ENCODE peak calls at places on chromosome 19, in six cellular contexts. One of them, this sample, is unnamed.

GRCh38 chr19:2239771-2240770 is 3.4 kb downstream of the SF3A2 start:
- DNase-seq in mucosa of descending colon: no peak
- DNase-seq in RPMI7951: peak
- DNase-seq in AG08396: no peak
- DNase-seq in stimulated activated CD4-positive, alpha-beta T cell treated with anti-CD3 and anti-CD28 coated beads, Interleukin-1b, Interleukin-23, amount 100 ng/mL, for 24 hours: no peak
- DNase-seq in non-pigmented ciliary epithelial cell: peak
- DNase-seq in this sample: no peak

GRCh38 chr19:19458110-19458816 is 52.8 kb downstream of the GATAD2A start:
- DNase-seq in RPMI7951: no peak
- DNase-seq in AG08396: no peak
- DNase-seq in stimulated activated CD4-positive, alpha-beta T cell treated with anti-CD3 and anti-CD28 coated beads, Interleukin-1b, Interleukin-23, amount 100 ng/mL, for 24 hours: no peak
- DNase-seq in non-pigmented ciliary epithelial cell: no peak
- DNase-seq in mucosa of descending colon: no peak
- DNase-seq in this sample: no peak

GRCh38 chr19:28468701-28469459 is 744.1 kb downstream of the UQCRFS1 start:
- DNase-seq in stimulated activated CD4-positive, alpha-beta T cell treated with anti-CD3 and anti-CD28 coated beads, Interleukin-1b, Interleukin-23, amount 100 ng/mL, for 24 hours: no peak
- DNase-seq in RPMI7951: peak
- DNase-seq in mucosa of descending colon: peak
- DNase-seq in AG08396: peak
- DNase-seq in non-pigmented ciliary epithelial cell: no peak
- DNase-seq in this sample: no peak

GRCh38 chr19:39434123-39435076 is 1.3 kb downstream of the RPS16 start:
- DNase-seq in AG08396: no peak
- DNase-seq in mucosa of descending colon: no peak
- DNase-seq in RPMI7951: no peak
- DNase-seq in stimulated activated CD4-positive, alpha-beta T cell treated with anti-CD3 and anti-CD28 coated beads, Interleukin-1b, Interleukin-23, amount 100 ng/mL, for 24 hours: no peak
- DNase-seq in non-pigmented ciliary epithelial cell: no peak
- DNase-seq in this sample: no peak

GRCh38 chr19:48194041-48194871 is 23.8 kb downstream of the ZSWIM9 start:
- DNase-seq in stimulated activated CD4-positive, alpha-beta T cell treated with anti-CD3 and anti-CD28 coated beads, Interleukin-1b, Interleukin-23, amount 100 ng/mL, for 24 hours: no peak
- DNase-seq in RPMI7951: no peak
- DNase-seq in mucosa of descending colon: peak
- DNase-seq in non-pigmented ciliary epithelial cell: no peak
- DNase-seq in AG08396: peak
- DNase-seq in this sample: no peak

GRCh38 chr19:4064073-4064550 is 2.6 kb downstream of the ZBTB7A start:
- DNase-seq in non-pigmented ciliary epithelial cell: no peak
- DNase-seq in mucosa of descending colon: peak
- DNase-seq in AG08396: no peak
- DNase-seq in RPMI7951: peak
- DNase-seq in stimulated activated CD4-positive, alpha-beta T cell treated with anti-CD3 and anti-CD28 coated beads, Interleukin-1b, Interleukin-23, amount 100 ng/mL, for 24 hours: no peak
- DNase-seq in this sample: no peak

GRCh38 chr19:50207730-50208129 is 4.3 kb downstream of the MYH14 start:
- DNase-seq in mucosa of descending colon: no peak
- DNase-seq in AG08396: no peak
- DNase-seq in non-pigmented ciliary epithelial cell: no peak
- DNase-seq in stimulated activated CD4-positive, alpha-beta T cell treated with anti-CD3 and anti-CD28 coated beads, Interleukin-1b, Interleukin-23, amount 100 ng/mL, for 24 hours: no peak
- DNase-seq in RPMI7951: no peak
- DNase-seq in this sample: no peak

GRCh38 chr19:756821-757688 is 6.1 kb downstream of the MISP start:
- DNase-seq in non-pigmented ciliary epithelial cell: no peak
- DNase-seq in RPMI7951: no peak
- DNase-seq in mucosa of descending colon: no peak
- DNase-seq in AG08396: no peak
- DNase-seq in stimulated activated CD4-positive, alpha-beta T cell treated with anti-CD3 and anti-CD28 coated beads, Interleukin-1b, Interleukin-23, amount 100 ng/mL, for 24 hours: no peak
- DNase-seq in this sample: no peak

GRCh38 chr19:35637165-35637564 is 4.4 kb upstream of the ETV2 start:
- DNase-seq in stimulated activated CD4-positive, alpha-beta T cell treated with anti-CD3 and anti-CD28 coated beads, Interleukin-1b, Interleukin-23, amount 100 ng/mL, for 24 hours: no peak
- DNase-seq in mucosa of descending colon: no peak
- DNase-seq in AG08396: no peak
- DNase-seq in RPMI7951: no peak
- DNase-seq in non-pigmented ciliary epithelial cell: no peak
- DNase-seq in this sample: no peak

GRCh38 chr19:41936416-41936850 is 8.2 kb upstream of the ERFL start:
- DNase-seq in stimulated activated CD4-positive, alpha-beta T cell treated with anti-CD3 and anti-CD28 coated beads, Interleukin-1b, Interleukin-23, amount 100 ng/mL, for 24 hours: no peak
- DNase-seq in non-pigmented ciliary epithelial cell: no peak
- DNase-seq in RPMI7951: no peak
- DNase-seq in AG08396: no peak
- DNase-seq in mucosa of descending colon: no peak
- DNase-seq in this sample: no peak

GRCh38 chr19:55472463-55472862 is 4.0 kb upstream of the ZNF628 start:
- DNase-seq in mucosa of descending colon: no peak
- DNase-seq in AG08396: peak
- DNase-seq in RPMI7951: peak
- DNase-seq in non-pigmented ciliary epithelial cell: no peak
- DNase-seq in stimulated activated CD4-positive, alpha-beta T cell treated with anti-CD3 and anti-CD28 coated beads, Interleukin-1b, Interleukin-23, amount 100 ng/mL, for 24 hours: no peak
- DNase-seq in this sample: no peak

GRCh38 chr19:9865732-9866627 is 30.9 kb downstream of the PIN1 start:
- DNase-seq in non-pigmented ciliary epithelial cell: no peak
- DNase-seq in RPMI7951: no peak
- DNase-seq in stimulated activated CD4-positive, alpha-beta T cell treated with anti-CD3 and anti-CD28 coated beads, Interleukin-1b, Interleukin-23, amount 100 ng/mL, for 24 hours: no peak
- DNase-seq in mucosa of descending colon: peak
- DNase-seq in AG08396: no peak
- DNase-seq in this sample: no peak

GRCh38 chr19:41744850-41745249 is 10.5 kb upstream of the CEACAM6 start:
- DNase-seq in mucosa of descending colon: peak
- DNase-seq in RPMI7951: no peak
- DNase-seq in AG08396: no peak
- DNase-seq in stimulated activated CD4-positive, alpha-beta T cell treated with anti-CD3 and anti-CD28 coated beads, Interleukin-1b, Interleukin-23, amount 100 ng/mL, for 24 hours: no peak
- DNase-seq in non-pigmented ciliary epithelial cell: no peak
- DNase-seq in this sample: no peak

GRCh38 chr19:35719402-35720162 is 1.8 kb downstream of the KMT2B start:
- DNase-seq in non-pigmented ciliary epithelial cell: no peak
- DNase-seq in stimulated activated CD4-positive, alpha-beta T cell treated with anti-CD3 and anti-CD28 coated beads, Interleukin-1b, Interleukin-23, amount 100 ng/mL, for 24 hours: no peak
- DNase-seq in mucosa of descending colon: no peak
- DNase-seq in AG08396: no peak
- DNase-seq in RPMI7951: no peak
- DNase-seq in this sample: no peak

GRCh38 chr19:43290568-43291359 is 21.4 kb upstream of the PSG9 start:
- DNase-seq in non-pigmented ciliary epithelial cell: no peak
- DNase-seq in mucosa of descending colon: peak
- DNase-seq in RPMI7951: peak
- DNase-seq in AG08396: no peak
- DNase-seq in stimulated activated CD4-positive, alpha-beta T cell treated with anti-CD3 and anti-CD28 coated beads, Interleukin-1b, Interleukin-23, amount 100 ng/mL, for 24 hours: no peak
- DNase-seq in this sample: no peak

GRCh38 chr19:15621801-15622200 is 6.8 kb downstream of the CYP4F8 start:
- DNase-seq in mucosa of descending colon: no peak
- DNase-seq in AG08396: no peak
- DNase-seq in RPMI7951: no peak
- DNase-seq in non-pigmented ciliary epithelial cell: no peak
- DNase-seq in stimulated activated CD4-positive, alpha-beta T cell treated with anti-CD3 and anti-CD28 coated beads, Interleukin-1b, Interleukin-23, amount 100 ng/mL, for 24 hours: no peak
- DNase-seq in this sample: no peak

GRCh38 chr19:4717191-4717965 is 6.3 kb downstream of the DPP9 start:
- DNase-seq in RPMI7951: peak
- DNase-seq in AG08396: no peak
- DNase-seq in mucosa of descending colon: no peak
- DNase-seq in stimulated activated CD4-positive, alpha-beta T cell treated with anti-CD3 and anti-CD28 coated beads, Interleukin-1b, Interleukin-23, amount 100 ng/mL, for 24 hours: no peak
- DNase-seq in non-pigmented ciliary epithelial cell: peak
- DNase-seq in this sample: no peak

GRCh38 chr19:29378543-29379105 is 147.2 kb upstream of the VSTM2B start:
- DNase-seq in stimulated activated CD4-positive, alpha-beta T cell treated with anti-CD3 and anti-CD28 coated beads, Interleukin-1b, Interleukin-23, amount 100 ng/mL, for 24 hours: no peak
- DNase-seq in AG08396: no peak
- DNase-seq in mucosa of descending colon: no peak
- DNase-seq in non-pigmented ciliary epithelial cell: no peak
- DNase-seq in RPMI7951: no peak
- DNase-seq in this sample: no peak

GRCh38 chr19:58353717-58354477 is 605 bp upstream of the A1BG start:
- DNase-seq in AG08396: no peak
- DNase-seq in stimulated activated CD4-positive, alpha-beta T cell treated with anti-CD3 and anti-CD28 coated beads, Interleukin-1b, Interleukin-23, amount 100 ng/mL, for 24 hours: no peak
- DNase-seq in mucosa of descending colon: no peak
- DNase-seq in RPMI7951: no peak
- DNase-seq in non-pigmented ciliary epithelial cell: no peak
- DNase-seq in this sample: no peak

GRCh38 chr19:4327877-4328242 is 10.8 kb downstream of the STAP2 start:
- DNase-seq in RPMI7951: no peak
- DNase-seq in mucosa of descending colon: no peak
- DNase-seq in AG08396: no peak
- DNase-seq in stimulated activated CD4-positive, alpha-beta T cell treated with anti-CD3 and anti-CD28 coated beads, Interleukin-1b, Interleukin-23, amount 100 ng/mL, for 24 hours: no peak
- DNase-seq in non-pigmented ciliary epithelial cell: no peak
- DNase-seq in this sample: no peak

GRCh38 chr19:30226464-30227070 is 145.6 kb upstream of the ZNF536 start:
- DNase-seq in AG08396: peak
- DNase-seq in mucosa of descending colon: peak
- DNase-seq in non-pigmented ciliary epithelial cell: no peak
- DNase-seq in stimulated activated CD4-positive, alpha-beta T cell treated with anti-CD3 and anti-CD28 coated beads, Interleukin-1b, Interleukin-23, amount 100 ng/mL, for 24 hours: no peak
- DNase-seq in RPMI7951: no peak
- DNase-seq in this sample: no peak

GRCh38 chr19:45972944-45973525 is 630 bp downstream of the NOVA2 start:
- DNase-seq in AG08396: no peak
- DNase-seq in mucosa of descending colon: no peak
- DNase-seq in RPMI7951: no peak
- DNase-seq in non-pigmented ciliary epithelial cell: no peak
- DNase-seq in stimulated activated CD4-positive, alpha-beta T cell treated with anti-CD3 and anti-CD28 coated beads, Interleukin-1b, Interleukin-23, amount 100 ng/mL, for 24 hours: no peak
- DNase-seq in this sample: no peak

GRCh38 chr19:16355293-16356043 is 30.8 kb downstream of the KLF2 start:
- DNase-seq in RPMI7951: peak
- DNase-seq in stimulated activated CD4-positive, alpha-beta T cell treated with anti-CD3 and anti-CD28 coated beads, Interleukin-1b, Interleukin-23, amount 100 ng/mL, for 24 hours: no peak
- DNase-seq in mucosa of descending colon: no peak
- DNase-seq in non-pigmented ciliary epithelial cell: no peak
- DNase-seq in AG08396: no peak
- DNase-seq in this sample: peak

GRCh38 chr19:12932392-12933286 is 872 bp downstream of the FARSA start:
- DNase-seq in AG08396: no peak
- DNase-seq in non-pigmented ciliary epithelial cell: no peak
- DNase-seq in RPMI7951: no peak
- DNase-seq in stimulated activated CD4-positive, alpha-beta T cell treated with anti-CD3 and anti-CD28 coated beads, Interleukin-1b, Interleukin-23, amount 100 ng/mL, for 24 hours: no peak
- DNase-seq in mucosa of descending colon: no peak
- DNase-seq in this sample: no peak

GRCh38 chr19:38542040-38542439 is 75.7 kb downstream of the MAP4K1 start:
- DNase-seq in RPMI7951: no peak
- DNase-seq in mucosa of descending colon: no peak
- DNase-seq in non-pigmented ciliary epithelial cell: no peak
- DNase-seq in AG08396: no peak
- DNase-seq in stimulated activated CD4-positive, alpha-beta T cell treated with anti-CD3 and anti-CD28 coated beads, Interleukin-1b, Interleukin-23, amount 100 ng/mL, for 24 hours: no peak
- DNase-seq in this sample: no peak

GRCh38 chr19:40266111-40266510 is 19.0 kb downstream of the AKT2 start:
- DNase-seq in RPMI7951: no peak
- DNase-seq in AG08396: no peak
- DNase-seq in stimulated activated CD4-positive, alpha-beta T cell treated with anti-CD3 and anti-CD28 coated beads, Interleukin-1b, Interleukin-23, amount 100 ng/mL, for 24 hours: no peak
- DNase-seq in non-pigmented ciliary epithelial cell: no peak
- DNase-seq in mucosa of descending colon: no peak
- DNase-seq in this sample: no peak

GRCh38 chr19:43126720-43127119 is 44.2 kb upstream of the PSG2 start:
- DNase-seq in stimulated activated CD4-positive, alpha-beta T cell treated with anti-CD3 and anti-CD28 coated beads, Interleukin-1b, Interleukin-23, amount 100 ng/mL, for 24 hours: no peak
- DNase-seq in AG08396: no peak
- DNase-seq in RPMI7951: no peak
- DNase-seq in non-pigmented ciliary epithelial cell: no peak
- DNase-seq in mucosa of descending colon: no peak
- DNase-seq in this sample: no peak

GRCh38 chr19:45061965-45062364 is 14.3 kb downstream of the ZNF296 start:
- DNase-seq in stimulated activated CD4-positive, alpha-beta T cell treated with anti-CD3 and anti-CD28 coated beads, Interleukin-1b, Interleukin-23, amount 100 ng/mL, for 24 hours: no peak
- DNase-seq in AG08396: no peak
- DNase-seq in non-pigmented ciliary epithelial cell: no peak
- DNase-seq in RPMI7951: no peak
- DNase-seq in mucosa of descending colon: no peak
- DNase-seq in this sample: no peak

GRCh38 chr19:4376991-4377781 is 23.2 kb downstream of the SH3GL1 start:
- DNase-seq in AG08396: no peak
- DNase-seq in mucosa of descending colon: no peak
- DNase-seq in non-pigmented ciliary epithelial cell: no peak
- DNase-seq in stimulated activated CD4-positive, alpha-beta T cell treated with anti-CD3 and anti-CD28 coated beads, Interleukin-1b, Interleukin-23, amount 100 ng/mL, for 24 hours: no peak
- DNase-seq in RPMI7951: peak
- DNase-seq in this sample: no peak

GRCh38 chr19:2191456-2191931 is 27.8 kb downstream of the DOT1L start:
- DNase-seq in RPMI7951: no peak
- DNase-seq in stimulated activated CD4-positive, alpha-beta T cell treated with anti-CD3 and anti-CD28 coated beads, Interleukin-1b, Interleukin-23, amount 100 ng/mL, for 24 hours: no peak
- DNase-seq in AG08396: no peak
- DNase-seq in non-pigmented ciliary epithelial cell: no peak
- DNase-seq in mucosa of descending colon: peak
- DNase-seq in this sample: no peak

GRCh38 chr19:44857837-44858236 is 11.7 kb downstream of the NECTIN2 start:
- DNase-seq in AG08396: no peak
- DNase-seq in non-pigmented ciliary epithelial cell: no peak
- DNase-seq in RPMI7951: no peak
- DNase-seq in mucosa of descending colon: no peak
- DNase-seq in stimulated activated CD4-positive, alpha-beta T cell treated with anti-CD3 and anti-CD28 coated beads, Interleukin-1b, Interleukin-23, amount 100 ng/mL, for 24 hours: no peak
- DNase-seq in this sample: no peak

GRCh38 chr19:16258440-16258903 is 60.8 kb downstream of the AP1M1 start:
- DNase-seq in non-pigmented ciliary epithelial cell: no peak
- DNase-seq in mucosa of descending colon: no peak
- DNase-seq in stimulated activated CD4-positive, alpha-beta T cell treated with anti-CD3 and anti-CD28 coated beads, Interleukin-1b, Interleukin-23, amount 100 ng/mL, for 24 hours: no peak
- DNase-seq in RPMI7951: no peak
- DNase-seq in AG08396: no peak
- DNase-seq in this sample: peak

GRCh38 chr19:30884146-30884812 is 465.0 kb downstream of the TSHZ3 start:
- DNase-seq in AG08396: no peak
- DNase-seq in mucosa of descending colon: no peak
- DNase-seq in RPMI7951: no peak
- DNase-seq in stimulated activated CD4-positive, alpha-beta T cell treated with anti-CD3 and anti-CD28 coated beads, Interleukin-1b, Interleukin-23, amount 100 ng/mL, for 24 hours: no peak
- DNase-seq in non-pigmented ciliary epithelial cell: no peak
- DNase-seq in this sample: no peak

GRCh38 chr19:5484398-5485285 is 29.4 kb downstream of the ZNRF4 start:
- DNase-seq in stimulated activated CD4-positive, alpha-beta T cell treated with anti-CD3 and anti-CD28 coated beads, Interleukin-1b, Interleukin-23, amount 100 ng/mL, for 24 hours: no peak
- DNase-seq in AG08396: peak
- DNase-seq in RPMI7951: no peak
- DNase-seq in mucosa of descending colon: no peak
- DNase-seq in non-pigmented ciliary epithelial cell: peak
- DNase-seq in this sample: no peak

GRCh38 chr19:38650911-38651584 is 3.6 kb downstream of the ACTN4 start:
- DNase-seq in stimulated activated CD4-positive, alpha-beta T cell treated with anti-CD3 and anti-CD28 coated beads, Interleukin-1b, Interleukin-23, amount 100 ng/mL, for 24 hours: no peak
- DNase-seq in AG08396: peak
- DNase-seq in RPMI7951: peak
- DNase-seq in non-pigmented ciliary epithelial cell: no peak
- DNase-seq in mucosa of descending colon: no peak
- DNase-seq in this sample: no peak

GRCh38 chr19:16074488-16075365 is 1.6 kb upstream of the TPM4 start:
- DNase-seq in stimulated activated CD4-positive, alpha-beta T cell treated with anti-CD3 and anti-CD28 coated beads, Interleukin-1b, Interleukin-23, amount 100 ng/mL, for 24 hours: no peak
- DNase-seq in RPMI7951: no peak
- DNase-seq in non-pigmented ciliary epithelial cell: no peak
- DNase-seq in AG08396: no peak
- DNase-seq in mucosa of descending colon: no peak
- DNase-seq in this sample: no peak

GRCh38 chr19:13208131-13208963 is 58.1 kb downstream of the IER2 start:
- DNase-seq in non-pigmented ciliary epithelial cell: peak
- DNase-seq in mucosa of descending colon: peak
- DNase-seq in RPMI7951: peak
- DNase-seq in AG08396: peak
- DNase-seq in stimulated activated CD4-positive, alpha-beta T cell treated with anti-CD3 and anti-CD28 coated beads, Interleukin-1b, Interleukin-23, amount 100 ng/mL, for 24 hours: peak
- DNase-seq in this sample: peak

GRCh38 chr19:14544977-14545715 is 15.8 kb downstream of the TECR start:
- DNase-seq in non-pigmented ciliary epithelial cell: no peak
- DNase-seq in AG08396: no peak
- DNase-seq in mucosa of descending colon: no peak
- DNase-seq in stimulated activated CD4-positive, alpha-beta T cell treated with anti-CD3 and anti-CD28 coated beads, Interleukin-1b, Interleukin-23, amount 100 ng/mL, for 24 hours: no peak
- DNase-seq in RPMI7951: no peak
- DNase-seq in this sample: no peak

GRCh38 chr19:15300533-15301194 is 31.7 kb downstream of the BRD4 start:
- DNase-seq in mucosa of descending colon: no peak
- DNase-seq in stimulated activated CD4-positive, alpha-beta T cell treated with anti-CD3 and anti-CD28 coated beads, Interleukin-1b, Interleukin-23, amount 100 ng/mL, for 24 hours: no peak
- DNase-seq in RPMI7951: peak
- DNase-seq in non-pigmented ciliary epithelial cell: no peak
- DNase-seq in AG08396: no peak
- DNase-seq in this sample: no peak

This sample was measured in CD14-positive monocyte.